ENCODE peak calls at places on chromosomes 4 and X, in six cellular contexts. Y is neuronal stem cell, S is H9, K is H1, R is mesenchymal stem cell, C is trophoblast cell. L is an unnamed sample.

GRCh38 chrX:139691843-139692505 is 16.0 kb downstream of the MCF2 start:
- DNase-seq in Y (peak; percentile 9), S (peak; percentile 33), K (peak; percentile 51), R (no peak), C (no peak), L (no peak)

GRCh38 chr4:3827616-3828492 is 61.7 kb downstream of the ADRA2C start:
- DNase-seq in Y (no peak), S (no peak), K (no peak), R (no peak), C (no peak), L (peak; percentile 17)

GRCh38 chr4:83581411-83582288 is 45.7 kb downstream of the GPAT3 start:
- DNase-seq in Y (no peak), S (no peak), K (no peak), R (no peak), C (no peak), L (no peak)

GRCh38 chr4:86117781-86118302 is 242.0 kb downstream of the MAPK10 start:
- DNase-seq in Y (no peak), S (no peak), K (no peak), R (no peak), C (no peak), L (peak; percentile 84)

GRCh38 chr4:179196511-179196910 is 1754.3 kb upstream of the AGA start:
- DNase-seq in Y (no peak), S (no peak), K (no peak), R (peak; percentile 22), C (no peak), L (peak; percentile 56)

GRCh38 chrX:9859711-9860555 is 73.7 kb downstream of the SHROOM2 start:
- DNase-seq in Y (no peak), S (no peak), K (no peak), R (peak; percentile 88), C (no peak), L (peak; percentile 83)

GRCh38 chrX:38639730-38640129 is 78.4 kb downstream of the TSPAN7 start:
- DNase-seq in Y (no peak), S (no peak), K (no peak), R (no peak), C (no peak), L (no peak)

GRCh38 chr4:83378426-83378825 is 43.8 kb upstream of the HPSE start:
- DNase-seq in Y (peak; percentile 26), S (no peak), K (no peak), R (no peak), C (no peak), L (no peak)

GRCh38 chr4:142326181-142326580 is 519.9 kb downstream of the INPP4B start:
- DNase-seq in Y (no peak), S (no peak), K (no peak), R (peak; percentile 16), C (no peak), L (no peak)
- H3K14ac ChIP-seq in Y (no peak overlapping the region), S (no peak overlapping the region), K (no peak overlapping the region), R (no peak overlapping the region), C (no peak overlapping the region), L (no peak overlapping the region)

GRCh38 chrX:70426286-70427278 is 3.5 kb downstream of the GDPD2 start:
- DNase-seq in Y (no peak), S (no peak), K (no peak), R (no peak), C (no peak), L (no peak)
- H3K14ac ChIP-seq in Y (no peak overlapping the region), S (no peak overlapping the region), K (no peak overlapping the region), R (no peak overlapping the region), C (no peak overlapping the region), L (no peak overlapping the region)

GRCh38 chr4:20426028-20426427 is 174.3 kb downstream of the SLIT2 start:
- DNase-seq in Y (no peak), S (no peak), K (no peak), R (no peak), C (no peak), L (no peak)
- H3K14ac ChIP-seq in Y (no peak overlapping the region), S (no peak overlapping the region), K (no peak overlapping the region), R (no peak overlapping the region), C (no peak overlapping the region), L (no peak overlapping the region)

GRCh38 chr4:126750723-126751122 is 882.0 kb upstream of the INTU start:
- DNase-seq in Y (no peak), S (no peak), K (no peak), R (no peak), C (no peak), L (no peak)
- H3K14ac ChIP-seq in Y (no peak overlapping the region), S (no peak overlapping the region), K (no peak overlapping the region), R (no peak overlapping the region), C (no peak overlapping the region), L (no peak overlapping the region)

DNA sequence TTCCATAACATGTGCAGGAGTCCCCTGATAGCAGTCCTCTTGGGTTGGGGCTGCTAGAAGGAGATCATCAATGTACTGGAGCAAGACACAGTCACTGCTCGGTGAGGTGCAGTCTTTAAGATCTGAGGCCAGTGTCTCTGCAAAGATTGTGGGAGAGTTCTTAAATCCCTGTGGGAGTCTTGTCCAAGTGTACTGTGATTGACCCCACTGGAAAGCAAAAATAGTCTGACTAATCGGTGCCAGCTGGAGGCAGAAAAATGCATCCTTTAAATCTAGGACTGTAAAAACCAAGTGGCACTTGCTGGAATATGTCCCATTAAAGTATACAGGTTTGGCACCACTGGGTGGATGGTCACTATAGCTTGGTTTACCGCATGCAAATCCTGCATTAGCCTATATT is 31.1 kb downstream of the SULT1E1 start:
- DNase-seq in Y (no peak), S (no peak), K (no peak), R (no peak), C (no peak), L (no peak)
- H3K14ac ChIP-seq in Y (no peak overlapping the region), S (no peak overlapping the region), K (no peak overlapping the region), R (no peak overlapping the region), C (no peak overlapping the region), L (no peak overlapping the region)

DNA sequence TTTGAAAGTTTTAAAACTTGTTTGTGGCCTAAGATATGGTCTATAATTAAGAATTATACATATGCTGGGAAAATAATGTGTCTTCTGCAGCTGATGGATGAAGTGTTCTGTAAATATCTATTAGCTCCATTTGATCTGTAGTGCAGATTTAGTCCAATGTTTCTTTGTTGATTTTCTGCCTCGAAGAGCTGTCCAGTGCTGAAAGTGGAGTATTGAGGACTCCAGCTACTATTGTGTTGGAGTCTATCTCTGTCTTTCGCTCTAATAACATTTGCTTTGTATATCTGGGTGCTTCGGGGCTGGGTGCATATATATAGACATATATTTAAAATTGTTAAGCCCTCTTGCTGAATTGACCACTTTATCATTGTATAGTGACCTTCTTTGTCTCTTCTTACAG is 2127.3 kb downstream of the PCDH7 start:
- DNase-seq in Y (peak; percentile 9), S (no peak), K (no peak), R (peak; percentile 19), C (no peak), L (no peak)
- H3K14ac ChIP-seq in Y (no peak overlapping the region), S (no peak overlapping the region), K (no peak overlapping the region), R (no peak overlapping the region), C (no peak overlapping the region), L (no peak overlapping the region)

GRCh38 chr4:184529283-184529682 is 54.9 kb upstream of the IRF2 start:
- DNase-seq in Y (no peak), S (no peak), K (no peak), R (no peak), C (no peak), L (no peak)
- H3K14ac ChIP-seq in Y (no peak overlapping the region), S (no peak overlapping the region), K (no peak overlapping the region), R (no peak overlapping the region), C (no peak overlapping the region), L (no peak overlapping the region)

L was measured in IMR-90.